ENCODE peak calls at places on chromosome 9, in eight cellular contexts. L, E, X, A, J, O, C and H are unnamed samples.

GRCh38 chr9:114551750-114552685 is 35.6 kb upstream of the ATP6V1G1 start:
- DNase-seq in X (no peak), J (peak), C (peak), E (peak), L (peak), A (no peak), O (peak), H (peak)

GRCh38 chr9:109868222-109868621 is 88.2 kb downstream of the PALM2AKAP2 start:
- DNase-seq in L (peak), C (peak), X (no peak), E (no peak), O (no peak), J (no peak), A (no peak), H (peak)

GRCh38 chr9:112061152-112061740 is 113.9 kb downstream of the SUSD1 start:
- DNase-seq in O (peak), E (peak), L (peak), C (peak), A (peak), J (peak), X (no peak), H (peak)

GRCh38 chr9:108156270-108156998 is 666.9 kb upstream of the KLF4 start:
- DNase-seq in A (no peak), L (peak), O (no peak), E (peak), X (no peak), C (no peak), J (no peak), H (no peak)

GRCh38 chr9:113532809-113533190 is 69.3 kb downstream of the RGS3 start:
- DNase-seq in O (no peak), X (no peak), E (no peak), C (no peak), A (no peak), L (no peak), J (no peak), H (no peak)

GRCh38 chr9:134388976-134389375 is 62.7 kb downstream of the RXRA start:
- DNase-seq in J (no peak), L (no peak), E (no peak), X (no peak), O (no peak), A (no peak), C (no peak), H (no peak)

GRCh38 chr9:73683862-73684591 is 532.4 kb downstream of the ANXA1 start:
- DNase-seq in A (no peak), C (peak), E (peak), O (no peak), J (peak), L (peak), X (peak), H (peak)

GRCh38 chr9:1208185-1208584 is 158.0 kb downstream of the DMRT2 start:
- DNase-seq in E (peak), L (peak), O (no peak), X (no peak), J (no peak), C (peak), A (no peak), H (no peak)

GRCh38 chr9:131012023-131012334 is 3.0 kb downstream of the LAMC3 start:
- DNase-seq in E (no peak), A (no peak), C (no peak), X (no peak), O (no peak), L (no peak), J (no peak), H (no peak)

GRCh38 chr9:113901196-113901818 is 25.2 kb downstream of the ZNF618 start:
- DNase-seq in C (no peak), O (no peak), L (no peak), X (no peak), E (peak), J (no peak), A (no peak), H (no peak)

GRCh38 chr9:68653141-68653595 is 51.9 kb upstream of the PIP5K1B start:
- DNase-seq in C (no peak), O (no peak), E (no peak), X (no peak), J (no peak), L (no peak), A (no peak), H (no peak)

GRCh38 chr9:81625969-81626368 is 63.4 kb downstream of the TLE1 start:
- DNase-seq in L (no peak), J (no peak), X (no peak), E (no peak), A (no peak), C (no peak), O (no peak), H (no peak)

GRCh38 chr9:93625000-93625399 is 48.6 kb downstream of the PHF2 start:
- DNase-seq in C (no peak), E (no peak), A (no peak), J (no peak), X (no peak), L (peak), O (no peak), H (no peak)

GRCh38 chr9:70609542-70610286 is 195.3 kb upstream of the KLF9 start:
- DNase-seq in E (peak), A (no peak), L (peak), J (no peak), O (peak), X (no peak), C (peak), H (peak)

GRCh38 chr9:36049408-36049807 is 12.7 kb downstream of the RECK start:
- DNase-seq in A (no peak), L (no peak), E (no peak), O (no peak), J (no peak), X (no peak), C (no peak), H (no peak)

GRCh38 chr9:112945620-112946208 is 55.0 kb upstream of the SLC46A2 start:
- DNase-seq in J (no peak), A (no peak), X (no peak), O (no peak), L (no peak), E (no peak), C (no peak), H (no peak)

GRCh38 chr9:132409828-132410528 is at the start of gene CFAP77:
- DNase-seq in A (peak), X (peak), C (peak), J (no peak), L (peak), E (peak), O (peak), H (no peak)

GRCh38 chr9:75229605-75230332 is 141.5 kb downstream of the OSTF1 start:
- DNase-seq in E (no peak), X (no peak), C (peak), J (peak), A (no peak), L (peak), O (peak), H (peak)

GRCh38 chr9:76373173-76373771 is 21.0 kb downstream of the RFK start:
- DNase-seq in C (peak), E (peak), J (no peak), L (peak), O (peak), X (peak), A (peak), H (no peak)

GRCh38 chr9:70462300-70462699 is 47.8 kb upstream of the KLF9 start:
- DNase-seq in X (no peak), E (no peak), O (no peak), J (no peak), C (no peak), A (no peak), L (no peak), H (no peak)

GRCh38 chr9:21081451-21081850 is 3.7 kb upstream of the IFNB1 start:
- DNase-seq in O (no peak), C (no peak), L (no peak), E (no peak), J (no peak), A (no peak), X (no peak), H (no peak)

GRCh38 chr9:119477197-119477596 is 108.0 kb upstream of the BRINP1 start:
- DNase-seq in C (no peak), L (no peak), A (no peak), O (no peak), E (no peak), J (no peak), X (no peak), H (no peak)

GRCh38 chr9:96567203-96567700 is 52.4 kb downstream of the CDC14B start:
- DNase-seq in J (no peak), A (no peak), X (peak), L (peak), E (no peak), C (peak), O (no peak), H (no peak)

GRCh38 chr9:120434532-120434931 is 145.4 kb downstream of the CDK5RAP2 start:
- DNase-seq in L (peak), X (no peak), A (peak), J (no peak), O (no peak), C (peak), E (peak), H (no peak)

GRCh38 chr9:101326501-101326900 is 58.3 kb downstream of the BAAT start:
- DNase-seq in J (no peak), L (no peak), C (no peak), X (no peak), E (no peak), A (no peak), O (peak), H (no peak)

GRCh38 chr9:106893088-106893487 is 30.1 kb downstream of the ZNF462 start:
- DNase-seq in J (no peak), E (peak), L (peak), X (no peak), A (no peak), O (no peak), C (no peak), H (no peak)

GRCh38 chr9:37036237-37037136 is 2.4 kb upstream of the PAX5 start:
- DNase-seq in X (peak), O (peak), A (peak), E (peak), L (peak), J (no peak), C (peak), H (no peak)

GRCh38 chr9:122815544-122815943 is 12.8 kb downstream of the PDCL start:
- DNase-seq in X (no peak), J (no peak), E (no peak), C (no peak), A (no peak), O (no peak), L (no peak), H (no peak)

GRCh38 chr9:72383978-72384709 is 19.1 kb upstream of the ZFAND5 start:
- DNase-seq in C (peak), E (peak), O (no peak), X (no peak), J (no peak), L (peak), A (no peak), H (peak)

GRCh38 chr9:136646827-136647711 is 15.6 kb upstream of the EGFL7 start:
- DNase-seq in A (peak), O (no peak), E (no peak), X (no peak), J (no peak), C (no peak), L (no peak), H (no peak)

GRCh38 chr9:131987232-131987631 is 92.4 kb downstream of the MED27 start:
- DNase-seq in C (no peak), A (no peak), J (no peak), X (no peak), L (no peak), E (no peak), O (no peak), H (no peak)

GRCh38 chr9:6330958-6331634 is 2.9 kb downstream of the TPD52L3 start:
- DNase-seq in O (no peak), X (no peak), J (no peak), A (no peak), C (no peak), E (no peak), L (peak), H (no peak)

GRCh38 chr9:133520121-133520835 is 4.5 kb downstream of the MYMK start:
- DNase-seq in X (no peak), J (no peak), E (no peak), C (no peak), O (no peak), A (no peak), L (no peak), H (no peak)

GRCh38 chr9:110828148-110828730 is 159.6 kb downstream of the MUSK start:
- DNase-seq in O (peak), E (peak), X (no peak), C (peak), J (no peak), L (peak), A (no peak), H (peak)

GRCh38 chr9:120536949-120537640 is 42.9 kb downstream of the CDK5RAP2 start:
- DNase-seq in C (no peak), A (no peak), E (no peak), L (no peak), X (no peak), J (no peak), O (no peak), H (no peak)

GRCh38 chr9:124297553-124297905 is 39.8 kb downstream of the NEK6 start:
- DNase-seq in A (peak), J (peak), C (peak), L (peak), X (no peak), E (peak), O (peak), H (peak)

GRCh38 chr9:13358128-13358527 is 78.6 kb upstream of the MPDZ start:
- DNase-seq in J (no peak), E (peak), C (peak), A (no peak), X (no peak), L (peak), O (no peak), H (peak)

GRCh38 chr9:115941561-115942315 is 211.9 kb upstream of the PAPPA start:
- DNase-seq in J (no peak), E (peak), O (no peak), L (peak), X (no peak), A (no peak), C (peak), H (no peak)

DNA sequence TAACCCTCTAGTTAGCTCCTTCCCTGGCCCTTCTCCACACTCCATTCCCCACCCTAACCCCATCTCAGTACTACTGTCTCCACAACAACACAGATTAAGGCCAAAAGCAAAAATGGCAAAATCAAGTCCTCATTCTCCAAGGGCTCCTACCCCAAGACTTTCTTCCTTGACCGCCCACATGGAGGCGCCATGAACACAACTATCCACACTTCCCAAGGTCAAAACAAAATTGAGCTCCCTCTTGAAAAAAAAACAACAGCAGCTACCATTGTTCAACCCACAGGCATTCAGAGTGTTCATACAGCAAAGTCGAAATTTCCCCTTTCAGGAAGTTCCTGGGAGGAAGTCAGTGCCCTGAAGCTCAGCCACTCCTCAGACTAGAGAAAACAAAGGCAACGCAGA is 54.4 kb downstream of the GNAQ start:
- DNase-seq in L (peak), A (peak), O (peak), C (peak), E (peak), J (no peak), X (peak), H (peak)
- TF ChIP-seq CTCF in L (peak), A (peak), O (peak), C (peak), E (peak), J (peak), X (peak), H (peak)

GRCh38 chr9:127562841-127563523 is 49.1 kb upstream of the STXBP1 start:
- DNase-seq in A (no peak), J (peak), E (peak), L (peak), X (no peak), O (no peak), C (peak), H (no peak)

GRCh38 chr9:127559247-127559680 is 52.8 kb upstream of the STXBP1 start:
- DNase-seq in J (peak), E (no peak), L (no peak), O (no peak), A (no peak), C (no peak), X (no peak), H (no peak)

GRCh38 chr9:127563579-127563978 is 48.5 kb upstream of the STXBP1 start:
- DNase-seq in C (no peak), E (no peak), O (no peak), A (no peak), X (no peak), J (no peak), L (no peak), H (no peak)

GRCh38 chr9:127562271-127562780 is 49.8 kb upstream of the STXBP1 start:
- DNase-seq in E (no peak), X (no peak), O (no peak), A (no peak), C (no peak), J (peak), L (no peak), H (no peak)

DNA sequence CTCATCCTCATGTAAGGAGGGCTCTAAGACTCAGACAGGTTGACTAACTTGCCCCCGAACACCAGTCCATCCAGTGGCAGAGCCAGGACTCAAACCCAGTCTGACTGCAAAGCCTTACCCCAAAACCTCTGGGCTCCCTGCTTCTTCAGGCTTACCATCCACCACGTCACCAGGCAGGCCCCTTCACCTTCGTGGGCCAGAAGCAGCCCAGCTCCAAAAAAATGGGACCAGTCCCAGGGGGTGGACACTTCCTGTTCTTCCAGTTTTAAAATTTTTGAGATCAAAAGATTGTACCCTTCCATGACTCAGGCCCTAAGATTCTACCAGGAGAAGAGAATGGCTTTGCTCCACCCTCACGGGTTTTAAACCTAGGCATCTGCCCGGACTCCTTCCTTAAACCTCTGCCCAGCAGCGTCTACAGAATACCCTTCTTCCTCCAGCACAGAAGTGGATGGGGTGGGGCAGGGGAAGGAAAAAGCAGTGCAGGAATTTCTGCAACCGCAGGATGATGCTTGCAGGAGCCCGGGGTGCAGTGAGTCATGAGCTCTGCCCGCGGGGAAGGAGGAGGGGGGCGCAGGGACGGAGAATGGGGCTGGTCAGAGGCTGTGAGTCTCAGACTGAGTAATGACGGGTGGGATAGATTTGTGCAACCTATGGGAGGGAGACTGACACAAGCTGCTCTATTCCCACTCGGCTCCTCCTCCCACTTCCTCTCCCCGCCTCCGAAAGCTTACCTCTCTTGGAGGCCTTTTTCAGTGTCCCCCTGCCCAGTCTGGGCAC is 50.4 kb upstream of the STXBP1 start:
- DNase-seq in X (no peak), L (peak), O (peak), J (peak), A (peak), C (peak), E (peak), H (peak)
- H3K4me3 ChIP-seq in X (no peak), L (no peak), O (no peak), J (no peak), A (no peak), C (no peak), E (no peak), H (peak)

DNA sequence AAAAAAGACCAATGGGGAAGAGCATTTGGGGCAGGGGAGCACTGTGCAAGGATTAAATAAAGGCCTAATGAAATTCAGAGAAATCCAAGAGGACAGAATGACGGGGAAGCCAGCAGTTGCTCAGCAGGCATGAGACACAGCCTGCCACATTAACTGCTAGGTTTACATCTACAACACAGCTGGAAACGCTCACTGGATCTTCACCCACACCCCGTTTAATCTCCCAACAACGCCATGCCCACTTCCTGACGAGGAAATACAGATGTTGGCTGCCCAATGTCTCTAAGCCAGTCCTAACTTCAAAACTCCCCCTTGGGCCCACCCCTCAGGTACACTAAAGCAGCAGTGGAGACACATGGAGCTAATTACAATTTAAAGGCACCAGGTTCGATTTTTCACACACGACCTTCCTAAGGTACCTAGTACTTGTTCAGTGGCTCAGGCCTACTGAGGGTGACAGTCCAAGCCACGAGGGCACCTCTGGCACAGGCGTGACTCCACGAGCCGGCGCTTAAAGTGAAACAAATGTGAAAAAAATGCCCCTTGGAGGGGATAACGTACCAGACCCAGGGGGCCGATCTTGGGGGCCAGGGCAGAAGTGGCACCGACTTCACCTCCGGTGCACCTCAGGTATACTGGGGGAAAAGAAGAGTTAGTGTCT is 906 bp downstream of the RPL12 start:
- DNase-seq in L (peak), C (peak), J (no peak), A (no peak), E (no peak), X (peak), O (no peak), H (no peak)
- TF ChIP-seq CTCF in L (no peak), C (no peak), J (no peak), A (no peak), E (no peak), X (no peak), O (peak), H (no peak)

DNA sequence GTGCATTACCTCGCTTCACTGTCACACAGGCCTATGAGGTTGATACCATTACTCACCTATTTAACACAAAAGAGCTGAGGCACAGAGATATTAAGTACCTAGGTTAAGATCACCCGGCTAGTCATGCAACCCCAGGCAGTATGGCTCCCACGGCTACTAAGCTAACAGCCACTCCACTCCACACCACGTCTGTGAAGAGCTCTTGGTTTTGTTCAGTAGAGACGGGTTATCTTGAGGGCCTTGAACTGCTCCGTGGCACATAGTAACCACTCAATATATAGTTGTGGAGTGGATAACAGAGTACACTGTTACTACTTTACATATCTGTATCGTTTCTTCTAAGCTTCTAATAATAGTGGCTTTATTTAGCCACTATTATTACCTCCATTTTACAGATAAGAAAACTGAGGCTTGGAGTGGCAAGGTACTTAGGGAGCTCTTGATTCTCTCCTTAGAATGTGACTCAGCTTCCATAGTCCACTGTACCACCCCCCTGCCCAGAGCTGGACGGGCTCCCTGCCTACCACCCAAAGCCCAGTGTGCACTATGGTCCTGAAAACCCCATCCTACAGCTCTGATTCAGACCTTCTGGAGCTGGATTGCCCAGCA is 1.0 kb upstream of the CORO2A start:
- DNase-seq in C (no peak), A (no peak), X (no peak), E (no peak), J (no peak), L (no peak), O (no peak), H (no peak)
- H3K4me3 ChIP-seq in C (peak), A (peak), X (peak), E (peak), J (peak), L (peak), O (no peak), H (peak)